ENCODE peak calls at places on chromosomes 7 and 10, in six cellular contexts. Q is A549, N is endothelial cell of umbilical vein, U is HepG2, C is K562, R is GM12878. Z is an unnamed sample.
A peak's percentile ranks its signal among the peaks of the same experiment; 100 is the strongest.

GRCh38 chr7:155882596-155882995 is 70.3 kb upstream of the SHH start:
- DNase-seq in Q (peak; percentile 81), N (no peak), U (no peak), C (no peak), R (no peak), Z (no peak)

GRCh38 chr10:98268694-98269386 is 846 bp upstream of the LOXL4 start:
- DNase-seq in Q (peak; percentile 18), N (no peak), U (peak; percentile 72), C (peak; percentile 33), R (no peak), Z (no peak)

GRCh38 chr10:110311357-110311949 is 6.7 kb upstream of the SMNDC1 start:
- DNase-seq in Q (peak; percentile 79), N (peak; percentile 65), U (peak; percentile 42), C (no peak), R (peak; percentile 47), Z (peak; percentile 68)

GRCh38 chr10:110141185-110141584 is 66.2 kb upstream of the MXI1 start:
- DNase-seq in Q (no peak), N (peak; percentile 62), U (no peak), C (no peak), R (no peak), Z (peak; percentile 97)

GRCh38 chr10:77165445-77166316 is 471.9 kb downstream of the KCNMA1 start:
- DNase-seq in Q (peak; percentile 68), N (peak; percentile 77), U (peak; percentile 40), C (peak; percentile 58), R (peak; percentile 24), Z (peak; percentile 82)

GRCh38 chr10:118300266-118300665 is 41.9 kb downstream of the FAM204A start:
- DNase-seq in Q (no peak), N (no peak), U (no peak), C (no peak), R (no peak), Z (no peak)

GRCh38 chr7:27603813-27604212 is 58.9 kb downstream of the HIBADH start:
- DNase-seq in Q (no peak), N (no peak), U (peak; percentile 14), C (no peak), R (no peak), Z (no peak)

GRCh38 chr7:50953303-50953702 is 170.6 kb upstream of the GRB10 start:
- DNase-seq in Q (no peak), N (no peak), U (no peak), C (no peak), R (no peak), Z (no peak)

GRCh38 chr7:158432369-158433270 is 155.0 kb downstream of the PTPRN2 start:
- DNase-seq in Q (peak; percentile 96), N (no peak), U (peak; percentile 95), C (no peak), R (no peak), Z (peak; percentile 52)

GRCh38 chr10:103706760-103707159 is 148.6 kb downstream of the SH3PXD2A start:
- DNase-seq in Q (no peak), N (no peak), U (no peak), C (no peak), R (no peak), Z (no peak)

GRCh38 chr7:141915565-141915964 is 634 bp upstream of the OR9A4 start:
- DNase-seq in Q (no peak), N (no peak), U (no peak), C (no peak), R (no peak), Z (peak; percentile 49)

GRCh38 chr10:132211246-132211645 is 24.5 kb downstream of the DPYSL4 start:
- DNase-seq in Q (no peak), N (no peak), U (no peak), C (no peak), R (no peak), Z (no peak)

GRCh38 chr10:48811917-48812316 is 127.2 kb downstream of the WDFY4 start:
- DNase-seq in Q (no peak), N (no peak), U (no peak), C (no peak), R (no peak), Z (no peak)

GRCh38 chr10:48926764-48927163 is 12.9 kb downstream of the LRRC18 start:
- DNase-seq in Q (no peak), N (no peak), U (no peak), C (no peak), R (no peak), Z (peak; percentile 11)

GRCh38 chr7:36487756-36488336 is 98.2 kb downstream of the ANLN start:
- DNase-seq in Q (peak; percentile 71), N (peak; percentile 70), U (peak; percentile 39), C (no peak), R (peak; percentile 21), Z (peak; percentile 82)

GRCh38 chr10:21750424-21750823 is 216.4 kb downstream of the MLLT10 start:
- DNase-seq in Q (no peak), N (no peak), U (no peak), C (no peak), R (no peak), Z (no peak)

GRCh38 chr10:21749788-21750187 is 215.8 kb downstream of the MLLT10 start:
- DNase-seq in Q (no peak), N (no peak), U (no peak), C (no peak), R (no peak), Z (no peak)

GRCh38 chr10:21754410-21755011 is 220.5 kb downstream of the MLLT10 start:
- DNase-seq in Q (no peak), N (no peak), U (peak; percentile 84), C (no peak), R (no peak), Z (peak; percentile 76)

GRCh38 chr10:21753497-21754270 is 219.7 kb downstream of the MLLT10 start:
- DNase-seq in Q (no peak), N (no peak), U (no peak), C (no peak), R (no peak), Z (peak; percentile 38)

DNA sequence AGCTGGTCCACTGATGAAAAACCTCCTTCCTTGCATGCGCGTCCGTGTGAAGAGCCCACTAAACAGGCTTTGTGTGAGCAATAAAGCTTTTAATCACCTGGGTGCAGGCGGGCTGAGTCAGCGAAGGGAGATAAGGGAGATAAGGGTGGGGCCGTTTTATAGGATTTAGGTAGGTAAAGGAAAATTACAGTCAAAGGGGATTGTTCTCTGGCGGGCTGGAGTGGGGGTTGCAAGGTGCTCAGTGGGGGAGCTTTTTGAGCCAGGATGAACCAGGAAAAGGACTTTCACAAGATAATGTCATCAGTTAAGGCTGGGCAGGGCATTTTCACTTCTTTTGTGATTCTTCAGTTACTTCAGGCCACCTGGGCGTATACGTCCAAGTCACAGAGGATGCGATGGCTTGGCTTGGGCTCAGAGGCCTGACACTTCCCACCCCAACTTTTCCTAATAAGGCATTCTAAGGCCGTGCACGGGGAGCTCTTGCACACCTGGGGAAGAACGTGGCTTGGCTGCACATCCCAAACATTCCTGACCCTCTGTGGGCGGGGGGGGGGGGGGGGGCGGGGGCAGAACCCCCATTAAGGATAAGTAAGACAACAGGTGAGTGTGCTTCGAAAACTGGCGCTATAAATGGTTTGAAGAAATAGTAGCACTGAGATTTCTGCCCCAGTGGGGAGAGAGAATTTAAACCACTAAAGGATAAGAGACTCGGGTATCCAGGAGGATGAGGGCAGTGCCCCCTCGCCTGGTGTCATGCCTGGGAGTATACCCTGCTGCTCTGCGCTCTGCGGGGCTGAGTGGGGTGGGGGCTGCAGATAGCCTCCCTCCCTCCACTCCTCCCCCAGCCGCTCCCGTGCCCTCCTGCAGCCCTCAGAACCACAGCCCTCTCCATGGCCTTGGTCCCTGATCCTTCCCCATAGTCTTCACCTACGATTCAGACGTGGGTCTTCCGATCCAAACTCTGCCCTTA is 217.6 kb downstream of the MLLT10 start:
- DNase-seq in Q (no peak), N (no peak), U (no peak), C (no peak), R (no peak), Z (no peak)
- TF ChIP-seq MYC in Q (no peak), N (no peak), U (no peak), C (no peak), R (no peak), Z (no peak)

DNA sequence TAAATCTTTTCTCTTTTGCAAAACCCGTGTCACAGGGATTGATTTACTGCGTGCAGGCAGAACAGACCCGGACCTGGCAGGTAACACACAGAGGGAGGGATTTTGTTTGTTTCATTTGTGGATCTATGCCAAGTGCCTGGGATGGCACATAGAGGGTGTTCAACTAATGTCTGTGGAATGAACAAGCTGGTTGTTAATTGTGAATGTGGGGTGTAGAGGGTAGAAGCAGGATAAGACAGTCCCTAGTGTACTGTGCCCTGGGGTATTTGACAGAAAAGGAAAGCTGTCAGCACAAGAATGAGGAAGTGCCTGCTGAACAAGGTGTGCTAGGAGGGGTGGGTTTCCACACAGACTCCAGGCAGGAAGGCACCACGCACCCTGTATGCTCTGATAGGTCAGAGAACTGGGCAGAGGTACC is 331.8 kb downstream of the CALN1 start:
- DNase-seq in Q (no peak), N (no peak), U (no peak), C (no peak), R (no peak), Z (no peak)
- TF ChIP-seq MAX in Q (no peak), N (no peak), U (no peak), C (no peak), R (no peak), Z (no peak)

GRCh38 chr10:88138319-88138848 is 275.0 kb downstream of the PTEN start:
- DNase-seq in Q (no peak), N (no peak), U (no peak), C (no peak), R (peak; percentile 74), Z (no peak)
- TF ChIP-seq MYC in Q (no peak), N (no peak), U (no peak), C (no peak), R (no peak), Z (no peak)

GRCh38 chr7:63080406-63080805 is 918.2 kb upstream of the ZNF722 start:
- DNase-seq in Q (no peak), N (no peak), U (no peak), C (no peak), R (no peak), Z (no peak)
- TF ChIP-seq MAX in Q (no peak), N (no peak), U (no peak), C (no peak), R (no peak), Z (no peak)

GRCh38 chr7:138879356-138879755 is 81.4 kb upstream of the ATP6V0A4 start:
- DNase-seq in Q (no peak), N (no peak), U (no peak), C (no peak), R (no peak), Z (no peak)

GRCh38 chr7:138885383-138886147 is 87.6 kb upstream of the ATP6V0A4 start:
- DNase-seq in Q (no peak), N (no peak), U (no peak), C (peak; percentile 59), R (no peak), Z (peak; percentile 35)

GRCh38 chr7:138880881-138881577 is 83.0 kb upstream of the ATP6V0A4 start:
- DNase-seq in Q (no peak), N (no peak), U (no peak), C (no peak), R (no peak), Z (no peak)

GRCh38 chr7:138881578-138882188 is 83.7 kb upstream of the ATP6V0A4 start:
- DNase-seq in Q (no peak), N (no peak), U (no peak), C (no peak), R (no peak), Z (no peak)

GRCh38 chr7:138882249-138882648 is 84.3 kb upstream of the ATP6V0A4 start:
- DNase-seq in Q (no peak), N (no peak), U (no peak), C (no peak), R (no peak), Z (no peak)
- TF ChIP-seq MYC in Q (no peak), N (no peak), U (no peak), C (no peak), R (no peak), Z (no peak)